ENCODE peak calls at places on chromosomes 7 and 10, in nine cellular contexts. One of them, this sample, is unnamed.

GRCh38 chr10:98349508-98349922 is 65.5 kb downstream of the PYROXD2 start:
- DNase-seq in mesendoderm: no peak
- DNase-seq in dorsolateral prefrontal cortex: no peak
- DNase-seq in AG08396: peak; percentile 95
- DNase-seq in ureter: no peak
- DNase-seq in H9: no peak
- DNase-seq in GM12878: no peak
- DNase-seq in occipital lobe: no peak
- DNase-seq in iris pigment epithelial cell: peak; percentile 95
- DNase-seq in this sample: no peak

GRCh38 chr10:64733980-64734379 is 1212.8 kb downstream of the REEP3 start:
- DNase-seq in mesendoderm: peak; percentile 63
- DNase-seq in dorsolateral prefrontal cortex: no peak
- DNase-seq in AG08396: no peak
- DNase-seq in ureter: no peak
- DNase-seq in H9: no peak
- DNase-seq in GM12878: no peak
- DNase-seq in occipital lobe: no peak
- DNase-seq in iris pigment epithelial cell: peak; percentile 9
- DNase-seq in this sample: peak; percentile 57

GRCh38 chr7:15916666-15917388 is 230.3 kb upstream of the MEOX2 start:
- DNase-seq in mesendoderm: no peak
- DNase-seq in dorsolateral prefrontal cortex: no peak
- DNase-seq in AG08396: no peak
- DNase-seq in ureter: no peak
- DNase-seq in H9: no peak
- DNase-seq in GM12878: no peak
- DNase-seq in occipital lobe: no peak
- DNase-seq in iris pigment epithelial cell: peak; percentile 11
- DNase-seq in this sample: no peak

GRCh38 chr10:7045891-7046599 is 364.8 kb downstream of the SFMBT2 start:
- DNase-seq in mesendoderm: no peak
- DNase-seq in dorsolateral prefrontal cortex: no peak
- DNase-seq in AG08396: no peak
- DNase-seq in ureter: no peak
- DNase-seq in H9: no peak
- DNase-seq in GM12878: peak; percentile 44
- DNase-seq in occipital lobe: no peak
- DNase-seq in iris pigment epithelial cell: no peak
- DNase-seq in this sample: no peak

GRCh38 chr10:42950606-42951485 is 126.0 kb upstream of the RET start:
- DNase-seq in mesendoderm: no peak
- DNase-seq in dorsolateral prefrontal cortex: no peak
- DNase-seq in AG08396: no peak
- DNase-seq in ureter: peak; percentile 27
- DNase-seq in H9: peak; percentile 31
- DNase-seq in GM12878: no peak
- DNase-seq in occipital lobe: no peak
- DNase-seq in iris pigment epithelial cell: no peak
- DNase-seq in this sample: peak; percentile 51

GRCh38 chr10:46547331-46547880 is 9.1 kb downstream of the GPRIN2 start:
- DNase-seq in mesendoderm: no peak
- DNase-seq in dorsolateral prefrontal cortex: peak; percentile 2
- DNase-seq in AG08396: peak; percentile 29
- DNase-seq in ureter: peak; percentile 42
- DNase-seq in H9: peak; percentile 30
- DNase-seq in GM12878: no peak
- DNase-seq in occipital lobe: no peak
- DNase-seq in iris pigment epithelial cell: no peak
- DNase-seq in this sample: no peak

GRCh38 chr10:15518256-15518655 is 147.2 kb upstream of the FAM171A1 start:
- DNase-seq in mesendoderm: no peak
- DNase-seq in dorsolateral prefrontal cortex: no peak
- DNase-seq in AG08396: no peak
- DNase-seq in ureter: no peak
- DNase-seq in H9: no peak
- DNase-seq in GM12878: no peak
- DNase-seq in occipital lobe: no peak
- DNase-seq in iris pigment epithelial cell: peak; percentile 14
- DNase-seq in this sample: no peak

GRCh38 chr10:122618461-122619165 is 58.1 kb downstream of the DMBT1 start:
- DNase-seq in mesendoderm: no peak
- DNase-seq in dorsolateral prefrontal cortex: no peak
- DNase-seq in AG08396: no peak
- DNase-seq in ureter: no peak
- DNase-seq in H9: no peak
- DNase-seq in GM12878: no peak
- DNase-seq in occipital lobe: no peak
- DNase-seq in iris pigment epithelial cell: no peak
- DNase-seq in this sample: no peak

GRCh38 chr7:106419455-106420182 is 134.8 kb upstream of the NAMPT start:
- DNase-seq in mesendoderm: no peak
- DNase-seq in dorsolateral prefrontal cortex: no peak
- DNase-seq in AG08396: no peak
- DNase-seq in ureter: no peak
- DNase-seq in H9: no peak
- DNase-seq in GM12878: no peak
- DNase-seq in occipital lobe: no peak
- DNase-seq in iris pigment epithelial cell: peak; percentile 27
- DNase-seq in this sample: no peak

GRCh38 chr10:21265622-21266021 is 259.9 kb downstream of the SKIDA1 start:
- DNase-seq in mesendoderm: no peak
- DNase-seq in dorsolateral prefrontal cortex: no peak
- DNase-seq in AG08396: no peak
- DNase-seq in ureter: no peak
- DNase-seq in H9: no peak
- DNase-seq in GM12878: no peak
- DNase-seq in occipital lobe: no peak
- DNase-seq in iris pigment epithelial cell: peak; percentile 68
- DNase-seq in this sample: no peak

GRCh38 chr7:95430864-95431263 is 4.0 kb downstream of the PON2 start:
- DNase-seq in mesendoderm: no peak
- DNase-seq in dorsolateral prefrontal cortex: no peak
- DNase-seq in AG08396: no peak
- DNase-seq in ureter: no peak
- DNase-seq in H9: no peak
- DNase-seq in GM12878: no peak
- DNase-seq in occipital lobe: no peak
- DNase-seq in iris pigment epithelial cell: peak; percentile 81
- DNase-seq in this sample: no peak

GRCh38 chr7:135771961-135772638 is 23.5 kb upstream of the FAM180A start:
- DNase-seq in mesendoderm: peak; percentile 46
- DNase-seq in dorsolateral prefrontal cortex: no peak
- DNase-seq in AG08396: no peak
- DNase-seq in ureter: no peak
- DNase-seq in H9: no peak
- DNase-seq in GM12878: no peak
- DNase-seq in occipital lobe: no peak
- DNase-seq in iris pigment epithelial cell: peak; percentile 94
- DNase-seq in this sample: no peak

GRCh38 chr7:102286237-102287081 is at the start of gene SH2B2:
- DNase-seq in mesendoderm: peak; percentile 79
- DNase-seq in dorsolateral prefrontal cortex: peak; percentile 55
- DNase-seq in AG08396: peak; percentile 92
- DNase-seq in ureter: peak; percentile 75
- DNase-seq in H9: peak; percentile 67
- DNase-seq in GM12878: no peak
- DNase-seq in occipital lobe: peak; percentile 24
- DNase-seq in iris pigment epithelial cell: peak; percentile 58
- DNase-seq in this sample: peak; percentile 86

GRCh38 chr7:108442039-108442568 is 14.1 kb downstream of the NRCAM start:
- DNase-seq in mesendoderm: peak; percentile 8
- DNase-seq in dorsolateral prefrontal cortex: no peak
- DNase-seq in AG08396: no peak
- DNase-seq in ureter: no peak
- DNase-seq in H9: no peak
- DNase-seq in GM12878: no peak
- DNase-seq in occipital lobe: no peak
- DNase-seq in iris pigment epithelial cell: no peak
- DNase-seq in this sample: no peak

GRCh38 chr7:44189286-44189992 is at the start of gene GCK:
- DNase-seq in mesendoderm: peak; percentile 50
- DNase-seq in dorsolateral prefrontal cortex: peak; percentile 85
- DNase-seq in AG08396: no peak
- DNase-seq in ureter: no peak
- DNase-seq in H9: no peak
- DNase-seq in GM12878: no peak
- DNase-seq in occipital lobe: no peak
- DNase-seq in iris pigment epithelial cell: no peak
- DNase-seq in this sample: peak; percentile 78

This sample was measured in endodermal cell.